ENCODE peak calls at places on chromosomes 5 and 9, in five cellular contexts. S is AG08396, D is BE2C, U is SIG-M5, T is NCI-H2081. Y is an unnamed sample.

GRCh38 chr9:127869310-127870152 is 7.9 kb downstream of the AK1 start:
- DNase-seq in S (peak), D (peak), U (no peak), T (peak), Y (peak)

GRCh38 chr5:177265395-177265794 is 38.1 kb downstream of the RAB24 start:
- DNase-seq in S (no peak), D (no peak), U (no peak), T (no peak), Y (no peak)

GRCh38 chr5:33938881-33939280 is 2.7 kb downstream of the RXFP3 start:
- DNase-seq in S (no peak), D (no peak), U (no peak), T (no peak), Y (no peak)

GRCh38 chr5:150196514-150196913 is 6.7 kb downstream of the SLC6A7 start:
- DNase-seq in S (no peak), D (no peak), U (no peak), T (no peak), Y (no peak)

GRCh38 chr9:117715411-117715989 is 11.3 kb downstream of the TLR4 start:
- DNase-seq in S (no peak), D (no peak), U (no peak), T (no peak), Y (no peak)

GRCh38 chr9:35322075-35322885 is 160.5 kb downstream of the UNC13B start:
- DNase-seq in S (no peak), D (no peak), U (no peak), T (no peak), Y (no peak)

GRCh38 chr5:159965031-159965837 is 43.7 kb upstream of the TTC1 start:
- DNase-seq in S (peak), D (peak), U (no peak), T (peak), Y (peak)

GRCh38 chr9:33429256-33430080 is 17.9 kb downstream of the AQP3 start:
- DNase-seq in S (no peak), D (no peak), U (no peak), T (no peak), Y (no peak)

GRCh38 chr5:93519737-93520136 is 61.3 kb downstream of the NR2F1-AS1 start:
- DNase-seq in S (no peak), D (no peak), U (no peak), T (no peak), Y (no peak)

GRCh38 chr5:146050061-146050460 is 55.3 kb downstream of the PLAC8L1 start:
- DNase-seq in S (no peak), D (no peak), U (no peak), T (no peak), Y (no peak)

GRCh38 chr5:56451742-56452141 is 218.6 kb upstream of the ANKRD55 start:
- DNase-seq in S (no peak), D (no peak), U (no peak), T (no peak), Y (no peak)

GRCh38 chr5:160272041-160272663 is 40.2 kb downstream of the CCNJL start:
- DNase-seq in S (no peak), D (no peak), U (no peak), T (no peak), Y (no peak)

GRCh38 chr5:113164016-113164415 is 187.4 kb downstream of the DCP2 start:
- DNase-seq in S (no peak), D (no peak), U (no peak), T (no peak), Y (no peak)

GRCh38 chr9:134240371-134240770 is 76.0 kb upstream of the RNU6ATAC start:
- DNase-seq in S (no peak), D (no peak), U (no peak), T (no peak), Y (no peak)

GRCh38 chr5:96714951-96715451 is 52.8 kb downstream of the CAST start:
- DNase-seq in S (peak), D (no peak), U (no peak), T (peak), Y (peak)

GRCh38 chr9:109519366-109519765 is 21.3 kb upstream of the PTPN3 start:
- DNase-seq in S (no peak), D (no peak), U (no peak), T (no peak), Y (no peak)

GRCh38 chr5:79795764-79796398 is 106.2 kb downstream of the CMYA5 start:
- DNase-seq in S (peak), D (no peak), U (no peak), T (no peak), Y (peak)

GRCh38 chr9:133421615-133422542 is at the start of gene ADAMTS13:
- DNase-seq in S (no peak), D (peak), U (no peak), T (no peak), Y (no peak)

GRCh38 chr5:181039961-181040915 is at the start of gene BTNL9:
- DNase-seq in S (no peak), D (no peak), U (no peak), T (no peak), Y (no peak)

GRCh38 chr9:4086119-4087088 is 213.5 kb downstream of the GLIS3 start:
- DNase-seq in S (no peak), D (no peak), U (no peak), T (no peak), Y (peak)

GRCh38 chr5:176744584-176744965 is 65.8 kb upstream of the UNC5A start:
- DNase-seq in S (peak), D (no peak), U (no peak), T (peak), Y (no peak)

GRCh38 chr5:140344683-140345423 is 1.6 kb downstream of the HBEGF start:
- DNase-seq in S (peak), D (no peak), U (no peak), T (no peak), Y (peak)

GRCh38 chr5:346229-346935 is 24.9 kb downstream of the AHRR start:
- DNase-seq in S (no peak), D (no peak), U (no peak), T (no peak), Y (no peak)

GRCh38 chr5:174354571-174354970 is 309.1 kb downstream of the NSG2 start:
- DNase-seq in S (no peak), D (no peak), U (no peak), T (no peak), Y (no peak)

GRCh38 chr9:13267743-13268142 is 11.7 kb downstream of the MPDZ start:
- DNase-seq in S (peak), D (no peak), U (no peak), T (no peak), Y (peak)

GRCh38 chr5:175556794-175557193 is 78.4 kb downstream of the SFXN1 start:
- DNase-seq in S (no peak), D (no peak), U (no peak), T (no peak), Y (no peak)

GRCh38 chr9:95049761-95050160 is 267.7 kb downstream of the FANCC start:
- DNase-seq in S (no peak), D (no peak), U (no peak), T (no peak), Y (no peak)

GRCh38 chr5:124906339-124907097 is 160.1 kb upstream of the ZNF608 start:
- DNase-seq in S (peak), D (peak), U (no peak), T (peak), Y (peak)

Y was measured in mammary epithelial cell.